ENCODE peak calls at places on chromosomes 13 and 19, in five cellular contexts. E, G, X, C and Y are unnamed samples.

GRCh38 chr19:32631381-32631780 is 43.6 kb downstream of the ANKRD27 start:
- DNase-seq in X (no peak), E (no peak), G (no peak), C (peak; percentile 24), Y (no peak)

GRCh38 chr19:4694211-4694987 is 24.3 kb upstream of the MYDGF start:
- DNase-seq in E (no peak), G (peak; percentile 89), C (no peak), X (peak; percentile 96), Y (peak; percentile 96)

GRCh38 chr19:16359074-16359473 is 34.4 kb downstream of the KLF2 start:
- DNase-seq in G (no peak), X (no peak), C (no peak), E (no peak), Y (no peak)

GRCh38 chr19:38371081-38371480 is 3.3 kb upstream of the PSMD8 start:
- DNase-seq in C (no peak), X (no peak), E (no peak), G (no peak), Y (no peak)

GRCh38 chr13:79225487-79226232 is 180.4 kb downstream of the RBM26 start:
- DNase-seq in X (no peak), E (no peak), C (no peak), G (no peak), Y (peak; percentile 62)

GRCh38 chr19:7944177-7944761 is 803 bp upstream of the TIMM44 start:
- DNase-seq in G (peak; percentile 81), X (peak; percentile 65), E (peak; percentile 98), C (peak; percentile 94), Y (peak; percentile 85)

GRCh38 chr13:75372517-75372916 is 109.5 kb downstream of the TBC1D4 start:
- DNase-seq in X (no peak), E (no peak), C (peak; percentile 46), G (no peak), Y (peak; percentile 57)

GRCh38 chr19:10424011-10424637 is 3.8 kb downstream of the PDE4A start:
- DNase-seq in X (no peak), G (peak; percentile 83), C (peak; percentile 90), E (peak; percentile 74), Y (peak; percentile 57)

GRCh38 chr19:33703821-33704220 is 82.1 kb downstream of the CHST8 start:
- DNase-seq in G (no peak), C (no peak), X (no peak), E (no peak), Y (no peak)

GRCh38 chr13:107185889-107186288 is 618.0 kb upstream of the ARGLU1 start:
- DNase-seq in C (no peak), G (no peak), X (no peak), E (no peak), Y (no peak)

GRCh38 chr19:20558011-20558410 is 7.6 kb downstream of the ZNF737 start:
- DNase-seq in E (no peak), C (no peak), X (no peak), G (peak; percentile 22), Y (no peak)

GRCh38 chr13:59452189-59452588 is 711.5 kb downstream of the DIAPH3 start:
- DNase-seq in E (no peak), G (no peak), X (no peak), C (no peak), Y (no peak)

GRCh38 chr19:55640577-55641375 is at the start of gene ZNF580:
- DNase-seq in X (no peak), E (no peak), C (peak; percentile 78), G (peak; percentile 68), Y (peak; percentile 80)

GRCh38 chr19:17797397-17798201 is 2.7 kb downstream of the B3GNT3 start:
- DNase-seq in C (peak; percentile 1), G (peak; percentile 75), E (no peak), X (no peak), Y (peak; percentile 66)

GRCh38 chr19:40726279-40726678 is 9.4 kb downstream of the ITPKC start:
- DNase-seq in E (no peak), C (no peak), X (no peak), G (no peak), Y (no peak)

GRCh38 chr19:14674764-14675163 is at the start of gene ADGRE3:
- DNase-seq in X (no peak), G (no peak), E (no peak), C (no peak), Y (no peak)

GRCh38 chr19:16671652-16672274 is 10.8 kb downstream of the TMEM38A start:
- DNase-seq in G (no peak), X (peak; percentile 91), C (no peak), E (no peak), Y (no peak)

GRCh38 chr19:16892868-16893685 is 4.3 kb downstream of the F2RL3 start:
- DNase-seq in G (no peak), C (no peak), E (no peak), X (no peak), Y (no peak)

GRCh38 chr19:39587496-39587895 is 14.8 kb upstream of the LGALS13 start:
- DNase-seq in X (no peak), E (no peak), C (no peak), G (no peak), Y (no peak)

DNA sequence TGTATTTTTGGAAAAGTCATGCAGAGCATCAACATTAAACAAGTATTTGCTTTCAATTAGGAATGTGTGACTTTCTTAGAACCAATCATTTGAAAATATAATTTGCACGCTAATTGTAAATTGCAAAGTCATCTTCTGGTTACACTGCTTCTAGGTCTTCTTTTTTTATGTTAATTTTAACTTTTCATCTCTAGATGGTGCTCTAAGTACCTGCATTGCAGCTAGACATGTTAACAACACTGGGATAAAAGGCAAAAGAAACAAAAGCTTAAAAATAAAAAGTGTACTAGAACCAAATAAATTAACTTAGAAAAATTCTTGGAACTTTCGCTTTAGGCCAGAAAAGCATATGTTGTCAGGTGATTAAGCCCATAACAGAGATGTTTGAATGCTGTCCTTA is 2758.2 kb downstream of the PCDH9 start:
- DNase-seq in E (no peak), X (no peak), G (no peak), C (no peak), Y (peak; percentile 75)
- TF ChIP-seq CTCF in E (no peak), X (no peak), G (peak; percentile 38), C (peak; percentile 50), Y (peak; percentile 79)

GRCh38 chr19:48551437-48552302 is at the start of gene SULT2B1:
- DNase-seq in X (no peak), G (no peak), E (no peak), C (no peak), Y (no peak)
- TF ChIP-seq CTCF in X (no peak), G (no peak), E (no peak), C (no peak), Y (no peak)

DNA sequence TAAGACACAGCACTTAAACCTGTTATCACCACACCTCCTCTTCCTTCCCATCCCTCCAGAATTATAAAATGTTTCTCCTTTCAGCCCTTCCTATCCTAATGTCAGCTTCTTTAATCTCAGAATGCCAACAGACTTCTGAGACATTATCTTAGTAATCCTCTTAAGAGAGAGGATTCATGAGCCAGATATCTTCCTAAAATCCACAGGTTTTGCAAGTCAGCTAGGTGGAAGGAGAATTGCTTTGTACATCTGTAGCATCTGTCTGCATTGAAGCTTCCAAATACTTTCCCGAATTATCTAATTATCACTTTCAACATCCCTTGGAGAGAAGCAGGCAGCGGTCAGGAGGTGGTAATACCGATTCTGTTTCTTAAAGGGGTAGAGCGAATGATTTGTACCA is 179.1 kb downstream of the DCT start:
- DNase-seq in C (peak; percentile 11), E (no peak), X (no peak), G (no peak), Y (no peak)
- TF ChIP-seq CTCF in C (no peak), E (no peak), X (no peak), G (no peak), Y (no peak)

GRCh38 chr13:97810152-97810551 is 143.3 kb upstream of the IPO5 start:
- DNase-seq in X (no peak), E (no peak), C (peak; percentile 15), G (no peak), Y (peak; percentile 13)
- TF ChIP-seq CTCF in X (no peak), E (no peak), C (peak; percentile 55), G (peak; percentile 48), Y (peak; percentile 78)

DNA sequence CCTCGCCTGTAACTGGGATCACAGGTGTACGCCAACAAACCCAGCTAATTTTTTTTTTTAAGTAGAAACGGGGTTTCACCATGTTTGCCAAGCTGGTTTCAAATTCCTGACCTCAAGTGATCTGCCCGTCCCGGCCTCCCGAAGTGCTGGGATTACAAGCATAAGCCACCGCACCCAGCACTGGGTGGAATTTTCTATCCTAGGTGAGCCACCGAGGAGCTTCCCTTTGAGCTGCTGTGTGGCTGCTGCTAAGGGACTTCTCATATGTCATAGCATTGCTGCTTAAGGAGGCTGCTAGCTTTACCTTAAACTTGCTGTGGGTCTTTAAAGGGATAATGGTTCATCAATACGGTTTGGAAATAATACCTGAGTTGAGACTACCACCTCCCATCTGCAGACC is 2.9 kb upstream of the AMER2 start:
- DNase-seq in G (no peak), X (no peak), C (no peak), E (no peak), Y (no peak)
- TF ChIP-seq CTCF in G (no peak), X (no peak), C (no peak), E (no peak), Y (no peak)

GRCh38 chr19:30695171-30695875 is 323.1 kb downstream of the ZNF536 start:
- DNase-seq in G (no peak), C (peak; percentile 71), X (no peak), E (no peak), Y (no peak)
- TF ChIP-seq CTCF in G (no peak), C (peak; percentile 68), X (no peak), E (no peak), Y (peak; percentile 18)

DNA sequence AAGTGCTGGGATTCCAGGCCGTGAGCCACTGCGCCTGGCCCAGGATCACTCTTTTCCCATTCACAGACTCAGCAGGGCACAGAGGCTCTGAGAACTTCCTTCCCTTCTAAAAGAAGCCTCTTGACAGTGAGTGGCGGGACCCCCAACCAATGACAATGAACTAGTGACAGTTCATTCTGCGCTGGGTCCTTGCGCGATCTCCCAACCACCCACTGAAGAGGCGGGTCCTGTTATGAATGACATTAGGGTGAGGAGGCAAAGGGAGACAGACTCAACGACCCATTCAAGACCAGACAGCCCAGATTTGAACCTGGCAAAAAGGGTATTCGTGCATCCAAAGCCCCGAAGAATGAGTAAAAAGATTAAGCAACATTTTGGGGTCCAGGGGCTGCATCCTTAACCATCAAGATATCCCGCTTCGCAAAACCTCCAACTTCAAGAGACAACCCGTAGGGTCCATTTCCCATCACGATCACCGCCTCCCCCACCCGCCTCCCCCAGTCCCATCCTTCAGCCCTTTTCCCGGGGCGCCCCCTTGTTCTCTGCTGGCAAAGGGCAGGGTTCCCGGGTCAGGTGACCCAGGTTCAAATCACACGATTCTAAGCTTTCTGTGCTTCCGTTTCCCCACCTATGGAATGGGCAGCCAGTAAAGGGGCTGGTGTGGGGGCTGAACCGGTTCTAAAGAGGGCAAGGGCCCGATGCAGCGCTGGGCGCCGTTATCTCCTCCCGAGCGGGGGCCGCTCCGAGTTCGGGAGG is 719 bp downstream of the SUGP2 start:
- DNase-seq in G (peak; percentile 85), E (peak; percentile 70), X (peak; percentile 82), C (peak; percentile 91), Y (peak; percentile 96)
- TF ChIP-seq CTCF in G (no peak), E (no peak), X (no peak), C (no peak), Y (peak; percentile 32)

DNA sequence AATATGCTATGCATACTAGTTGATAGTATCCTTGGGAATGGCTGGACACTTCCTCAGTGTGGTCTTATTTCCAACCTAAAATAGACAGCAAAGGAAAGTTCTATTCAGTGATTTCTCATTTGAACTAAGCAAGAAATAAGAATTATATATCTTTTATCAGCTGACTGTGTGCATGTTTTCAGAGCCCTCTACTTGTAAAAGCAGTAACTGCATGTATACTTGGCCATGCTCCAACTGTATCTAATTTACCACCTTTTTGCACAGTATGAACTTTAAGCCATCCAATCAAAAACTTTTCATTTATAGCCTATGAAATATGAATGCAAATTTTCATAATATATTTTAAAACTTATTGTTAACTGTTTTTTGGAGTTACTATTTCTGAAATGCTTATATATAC is 136.4 kb upstream of the PCDH9 start:
- DNase-seq in E (no peak), X (no peak), G (no peak), C (no peak), Y (no peak)
- TF ChIP-seq CTCF in E (no peak), X (no peak), G (no peak), C (no peak), Y (no peak)